ENCODE peak calls at places on chromosome 1, in five cellular contexts. One of them, this sample, is unnamed.

GRCh38 chr1:4805987-4806386 is 151.6 kb downstream of the AJAP1 start:
- DNase-seq in glutamatergic neuron: no peak
- DNase-seq in Right ventricle myocardium inferior: no peak
- DNase-seq in progenitor cell of endocrine pancreas: no peak
- DNase-seq in NCI-H1436 treated with DMSO at 0.1 percent for 48 hours: no peak
- DNase-seq in this sample: no peak

GRCh38 chr1:208270679-208271111 is 26.5 kb upstream of the PLXNA2 start:
- DNase-seq in glutamatergic neuron: no peak
- DNase-seq in Right ventricle myocardium inferior: no peak
- DNase-seq in progenitor cell of endocrine pancreas: no peak
- DNase-seq in NCI-H1436 treated with DMSO at 0.1 percent for 48 hours: no peak
- DNase-seq in this sample: no peak

GRCh38 chr1:22772054-22772453 is 61.4 kb downstream of the EPHB2 start:
- DNase-seq in NCI-H1436 treated with DMSO at 0.1 percent for 48 hours: no peak
- DNase-seq in progenitor cell of endocrine pancreas: peak; percentile 14
- DNase-seq in Right ventricle myocardium inferior: no peak
- DNase-seq in glutamatergic neuron: no peak
- DNase-seq in this sample: no peak

GRCh38 chr1:152983234-152983633 is 647 bp upstream of the SPRR1A start:
- DNase-seq in Right ventricle myocardium inferior: no peak
- DNase-seq in glutamatergic neuron: no peak
- DNase-seq in progenitor cell of endocrine pancreas: no peak
- DNase-seq in NCI-H1436 treated with DMSO at 0.1 percent for 48 hours: no peak
- DNase-seq in this sample: no peak

GRCh38 chr1:201648066-201648910 is 109.4 kb downstream of the NAV1 start:
- DNase-seq in glutamatergic neuron: peak; percentile 80
- DNase-seq in NCI-H1436 treated with DMSO at 0.1 percent for 48 hours: peak; percentile 31
- DNase-seq in Right ventricle myocardium inferior: peak; percentile 82
- DNase-seq in progenitor cell of endocrine pancreas: peak; percentile 19
- DNase-seq in this sample: no peak

GRCh38 chr1:118184737-118185082 is 318 bp downstream of the SPAG17 start:
- DNase-seq in glutamatergic neuron: no peak
- DNase-seq in Right ventricle myocardium inferior: no peak
- DNase-seq in NCI-H1436 treated with DMSO at 0.1 percent for 48 hours: no peak
- DNase-seq in progenitor cell of endocrine pancreas: no peak
- DNase-seq in this sample: no peak

GRCh38 chr1:145878724-145879123 is 6.9 kb downstream of the ANKRD35 start:
- DNase-seq in glutamatergic neuron: no peak
- DNase-seq in NCI-H1436 treated with DMSO at 0.1 percent for 48 hours: no peak
- DNase-seq in Right ventricle myocardium inferior: no peak
- DNase-seq in progenitor cell of endocrine pancreas: no peak
- DNase-seq in this sample: no peak

GRCh38 chr1:200979574-200980451 is 43.7 kb downstream of the KIF21B start:
- DNase-seq in glutamatergic neuron: peak; percentile 82
- DNase-seq in NCI-H1436 treated with DMSO at 0.1 percent for 48 hours: no peak
- DNase-seq in progenitor cell of endocrine pancreas: peak; percentile 30
- DNase-seq in Right ventricle myocardium inferior: no peak
- DNase-seq in this sample: peak; percentile 79

GRCh38 chr1:114956570-114956969 is 73.1 kb upstream of the TSHB start:
- DNase-seq in progenitor cell of endocrine pancreas: no peak
- DNase-seq in glutamatergic neuron: no peak
- DNase-seq in Right ventricle myocardium inferior: no peak
- DNase-seq in NCI-H1436 treated with DMSO at 0.1 percent for 48 hours: no peak
- DNase-seq in this sample: no peak

GRCh38 chr1:81832573-81832972 is 31.8 kb downstream of the ADGRL2 start:
- DNase-seq in progenitor cell of endocrine pancreas: no peak
- DNase-seq in NCI-H1436 treated with DMSO at 0.1 percent for 48 hours: no peak
- DNase-seq in glutamatergic neuron: no peak
- DNase-seq in Right ventricle myocardium inferior: no peak
- DNase-seq in this sample: no peak

GRCh38 chr1:104648269-104648691 is 898.6 kb downstream of the AMY1C start:
- DNase-seq in progenitor cell of endocrine pancreas: no peak
- DNase-seq in Right ventricle myocardium inferior: no peak
- DNase-seq in NCI-H1436 treated with DMSO at 0.1 percent for 48 hours: peak; percentile 85
- DNase-seq in glutamatergic neuron: no peak
- DNase-seq in this sample: peak; percentile 14

GRCh38 chr1:152189657-152190442 is 30.8 kb upstream of the RPTN start:
- DNase-seq in progenitor cell of endocrine pancreas: no peak
- DNase-seq in NCI-H1436 treated with DMSO at 0.1 percent for 48 hours: no peak
- DNase-seq in glutamatergic neuron: peak; percentile 72
- DNase-seq in Right ventricle myocardium inferior: peak; percentile 72
- DNase-seq in this sample: peak; percentile 80

GRCh38 chr1:32893198-32894018 is 7.1 kb downstream of the HPCA start:
- DNase-seq in glutamatergic neuron: peak; percentile 74
- DNase-seq in progenitor cell of endocrine pancreas: no peak
- DNase-seq in NCI-H1436 treated with DMSO at 0.1 percent for 48 hours: no peak
- DNase-seq in Right ventricle myocardium inferior: no peak
- DNase-seq in this sample: peak; percentile 38

This sample was measured in RPMI8226.